ENCODE peak calls at places on chromosome 6, in eight cellular contexts. Q is right lobe of liver, V is thoracic aorta, F is SJSA1, J is lung, G is pancreas, W is PC-3, O is coronary artery. A is an unnamed sample.

GRCh38 chr6:134373282-134373922 is 55.5 kb upstream of the SGK1 start:
- DNase-seq in O (no peak), V (peak; percentile 22), Q (no peak), W (peak; percentile 51), F (peak; percentile 67), G (no peak), J (no peak), A (peak; percentile 47)

GRCh38 chr6:85460951-85461805 is 11.3 kb downstream of the NT5E start:
- DNase-seq in V (no peak), Q (no peak), G (no peak), O (no peak), J (no peak), W (peak; percentile 68), F (no peak), A (peak; percentile 40)

GRCh38 chr6:168124161-168124560 is 45.1 kb upstream of the FRMD1 start:
- DNase-seq in O (peak; percentile 3), V (no peak), J (no peak), W (no peak), Q (no peak), G (no peak), F (no peak), A (no peak)

GRCh38 chr6:132633362-132633761 is 9.3 kb upstream of the TAAR2 start:
- DNase-seq in G (no peak), J (no peak), V (no peak), O (no peak), F (no peak), Q (no peak), W (no peak), A (no peak)

GRCh38 chr6:108556864-108557493 is 3.7 kb upstream of the FOXO3 start:
- DNase-seq in W (peak; percentile 9), F (peak; percentile 72), Q (no peak), O (peak; percentile 82), G (no peak), J (no peak), V (no peak), A (no peak)

GRCh38 chr6:51892750-51893149 is 194.7 kb downstream of the PKHD1 start:
- DNase-seq in J (no peak), V (no peak), F (no peak), G (no peak), O (no peak), W (peak; percentile 29), Q (no peak), A (no peak)

GRCh38 chr6:122753688-122754056 is 25.8 kb upstream of the FABP7 start:
- DNase-seq in G (no peak), W (no peak), Q (no peak), V (no peak), F (no peak), O (no peak), J (peak; percentile 50), A (no peak)

GRCh38 chr6:154060076-154060475 is 21.0 kb downstream of the OPRM1 start:
- DNase-seq in Q (no peak), J (no peak), V (no peak), W (no peak), F (no peak), G (no peak), O (no peak), A (no peak)

GRCh38 chr6:14542670-14543366 is 425.2 kb downstream of the CD83 start:
- DNase-seq in F (no peak), V (no peak), G (no peak), Q (no peak), W (peak; percentile 64), O (no peak), J (no peak), A (no peak)

GRCh38 chr6:125924169-125924568 is 32.4 kb upstream of the HINT3 start:
- DNase-seq in J (no peak), F (no peak), G (no peak), W (peak; percentile 60), V (no peak), O (no peak), Q (no peak), A (no peak)

DNA sequence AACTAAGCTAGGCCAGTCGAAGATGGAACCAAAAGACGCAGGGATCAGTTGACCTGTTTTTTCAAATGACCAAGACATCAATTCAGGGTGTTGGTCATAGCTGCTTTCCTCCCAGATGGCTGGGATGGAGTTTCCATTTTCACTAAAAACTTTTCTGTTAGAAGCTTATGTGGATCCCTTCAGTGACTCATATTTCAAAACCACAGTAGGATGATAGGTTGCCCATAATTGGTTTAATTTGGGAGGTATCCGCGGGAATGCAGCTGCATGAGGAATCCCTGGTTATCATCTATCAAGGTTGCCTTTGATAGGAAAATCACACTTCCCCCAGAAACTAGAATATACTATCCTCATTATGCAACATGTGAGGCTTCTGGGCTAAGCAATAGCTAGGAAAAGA is 150.9 kb upstream of the MLIP start:
- DNase-seq in W (peak; percentile 74), V (no peak), O (no peak), F (peak; percentile 66), Q (no peak), G (no peak), J (no peak), A (no peak)
- H3K27ac ChIP-seq in W (no peak overlapping the region), V (no peak overlapping the region), O (no peak overlapping the region), F (peak overlapping the region; percentile 94), Q (no peak overlapping the region), G (no peak overlapping the region), J (no peak overlapping the region), A (no peak overlapping the region)

GRCh38 chr6:90256698-90257485 is 39.8 kb downstream of the BACH2 start:
- DNase-seq in V (no peak), F (no peak), O (no peak), Q (no peak), G (no peak), W (peak; percentile 75), J (no peak), A (no peak)

GRCh38 chr6:90251295-90251992 is 45.2 kb downstream of the BACH2 start:
- DNase-seq in W (no peak), O (no peak), Q (no peak), F (no peak), G (no peak), J (no peak), V (no peak), A (no peak)

GRCh38 chr6:90253631-90254030 is 43.0 kb downstream of the BACH2 start:
- DNase-seq in J (no peak), G (no peak), Q (no peak), V (no peak), W (peak; percentile 15), F (no peak), O (no peak), A (no peak)

GRCh38 chr6:90261801-90262200 is 34.8 kb downstream of the BACH2 start:
- DNase-seq in W (no peak), F (no peak), V (no peak), O (no peak), G (no peak), J (no peak), Q (no peak), A (no peak)

DNA sequence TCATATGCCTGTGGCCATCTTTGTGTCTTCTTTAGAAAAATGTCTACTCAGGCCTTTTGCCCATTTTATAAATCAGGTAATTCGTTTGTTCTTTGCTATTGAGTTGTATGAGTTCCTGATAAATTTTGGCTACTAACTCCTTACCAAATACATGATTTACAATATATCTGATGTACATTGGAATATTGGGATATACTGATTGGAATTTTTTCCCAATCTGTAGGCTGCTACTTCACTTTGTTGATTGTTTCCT is 39.2 kb downstream of the BACH2 start:
- DNase-seq in F (no peak), O (no peak), G (no peak), V (no peak), J (no peak), Q (no peak), W (no peak), A (no peak)
- H3K27ac ChIP-seq in F (no peak overlapping the region), O (no peak overlapping the region), G (no peak overlapping the region), V (no peak overlapping the region), J (no peak overlapping the region), Q (no peak overlapping the region), W (peak overlapping the region; percentile 54), A (no peak overlapping the region)

DNA sequence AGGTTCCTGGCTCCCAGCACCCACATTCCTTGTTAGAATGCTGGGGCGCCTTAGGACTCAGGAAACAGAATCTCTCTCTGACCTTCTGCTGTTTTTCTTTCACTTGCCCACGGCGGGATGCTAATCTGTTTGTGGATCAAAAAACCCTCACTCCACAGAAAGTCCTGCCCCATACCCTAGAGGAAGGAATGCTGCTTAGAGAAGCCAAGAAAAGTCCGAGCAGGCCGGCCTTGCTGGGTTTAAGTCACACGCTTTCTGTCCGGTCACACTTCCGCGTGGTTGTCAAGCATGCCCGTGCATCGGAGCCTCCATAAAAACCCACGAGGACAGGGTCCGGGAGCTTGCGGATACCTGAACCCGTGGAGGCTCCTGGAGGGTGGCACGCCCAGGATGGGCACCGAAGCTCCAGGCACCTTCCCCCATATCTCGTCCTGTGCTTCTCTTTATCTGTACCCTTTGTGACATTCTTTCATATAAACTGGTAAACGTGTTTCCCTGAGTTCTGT is 223.1 kb downstream of the NRN1 start:
- DNase-seq in V (no peak), G (no peak), Q (no peak), F (no peak), W (no peak), O (peak; percentile 38), J (no peak), A (no peak)
- H3K27ac ChIP-seq in V (no peak overlapping the region), G (no peak overlapping the region), Q (no peak overlapping the region), F (no peak overlapping the region), W (no peak overlapping the region), O (no peak overlapping the region), J (no peak overlapping the region), A (peak overlapping the region; percentile 81)

DNA sequence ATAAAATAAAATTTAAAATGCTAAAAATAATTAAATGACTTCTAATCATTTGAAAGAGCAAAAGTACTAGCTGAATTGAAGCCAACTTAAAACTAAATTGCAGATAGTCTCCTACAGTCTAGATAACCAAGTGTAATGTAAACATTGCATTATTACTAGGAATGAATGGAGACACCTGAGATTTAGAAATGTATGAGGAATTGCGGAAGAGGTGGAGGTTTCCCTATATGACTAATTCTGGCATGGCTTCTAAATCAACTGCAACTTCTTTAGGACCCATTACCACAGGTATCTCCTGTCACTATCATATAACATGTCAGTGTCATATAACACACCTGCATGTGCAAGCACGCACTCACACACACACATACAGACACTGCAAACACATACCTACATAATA is 13.2 kb upstream of the GPR6 start:
- DNase-seq in Q (no peak), O (no peak), J (no peak), W (peak; percentile 64), F (no peak), G (no peak), V (no peak), A (no peak)
- H3K27ac ChIP-seq in Q (no peak overlapping the region), O (no peak overlapping the region), J (no peak overlapping the region), W (no peak overlapping the region), F (no peak overlapping the region), G (no peak overlapping the region), V (no peak overlapping the region), A (no peak overlapping the region)

DNA sequence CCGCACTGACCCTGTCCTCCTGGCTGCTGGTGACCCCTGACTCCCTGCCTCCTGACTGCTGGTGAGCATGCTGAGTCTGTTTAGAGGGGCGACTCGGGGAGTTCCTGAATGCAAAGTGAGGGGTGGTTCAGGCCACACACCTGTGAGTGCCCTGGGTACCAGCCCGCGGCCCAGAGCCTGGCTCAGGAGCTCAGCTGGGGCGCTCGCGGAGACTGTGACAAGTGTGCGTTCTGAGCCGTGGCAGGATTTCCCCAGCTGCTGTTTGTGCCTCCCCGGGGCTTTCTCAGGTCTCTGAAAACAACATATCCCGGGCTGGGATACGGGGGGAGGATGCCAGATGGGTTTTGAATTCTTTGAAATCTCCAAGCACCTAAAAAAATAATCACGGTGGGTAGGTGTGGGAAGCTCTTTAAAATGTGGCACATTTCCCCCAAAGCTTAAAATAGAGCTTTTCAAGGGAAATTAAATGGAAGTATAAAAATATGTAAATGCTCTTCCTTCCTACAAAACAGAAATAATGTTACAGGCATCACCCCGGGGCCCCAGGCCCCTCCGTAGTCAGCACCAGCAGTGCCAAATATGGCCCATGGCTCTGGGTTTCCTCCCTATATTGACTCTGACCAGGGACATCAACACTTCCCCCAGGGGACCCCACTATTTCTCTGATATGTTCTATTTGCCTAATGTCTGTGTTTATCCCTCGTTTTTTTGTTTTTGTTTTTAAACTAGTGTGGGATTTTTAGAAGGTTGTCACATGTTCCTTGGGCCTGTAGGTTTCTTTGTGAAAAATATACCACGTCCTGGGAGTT is 49.9 kb upstream of the TAGAP start:
- DNase-seq in Q (no peak), G (no peak), W (no peak), O (no peak), V (no peak), F (no peak), J (no peak), A (no peak)
- H3K27ac ChIP-seq in Q (no peak overlapping the region), G (no peak overlapping the region), W (no peak overlapping the region), O (no peak overlapping the region), V (no peak overlapping the region), F (no peak overlapping the region), J (no peak overlapping the region), A (no peak overlapping the region)

A was measured in Peyer's patch.